ENCODE peak calls at places on chromosomes 4 and X, in eight cellular contexts. Y is K562, T is suprapubic skin, N is A549, M is stomach, P is upper lobe of left lung, W is SK-N-SH, D is HepG2. L is an unnamed sample.

GRCh38 chrX:72255445-72255844 is 16.6 kb upstream of the ERCC6L start:
- DNase-seq in W (no peak), N (no peak), P (peak; percentile 64), Y (no peak), M (peak; percentile 27), T (no peak), D (no peak), L (no peak)

GRCh38 chr4:54095110-54095800 is 4.7 kb upstream of the GSX2 start:
- DNase-seq in D (no peak), M (no peak), P (no peak), W (no peak), Y (no peak), N (no peak), T (no peak), L (no peak)

GRCh38 chrX:12701625-12702024 is 89.6 kb upstream of the PRPS2 start:
- DNase-seq in N (peak; percentile 41), P (peak; percentile 58), W (peak; percentile 50), M (peak; percentile 71), T (no peak), D (peak; percentile 37), Y (peak; percentile 60), L (peak; percentile 51)

GRCh38 chrX:120299928-120300327 is 11.3 kb downstream of the TMEM255A start:
- DNase-seq in D (peak; percentile 49), P (no peak), M (no peak), N (no peak), Y (no peak), W (no peak), T (no peak), L (no peak)

GRCh38 chrX:53190363-53190960 is 34.5 kb downstream of the KDM5C start:
- DNase-seq in W (no peak), Y (peak; percentile 40), N (no peak), P (no peak), D (no peak), M (no peak), T (no peak), L (no peak)

GRCh38 chr4:80918004-80918403 is 112.5 kb upstream of the BMP3 start:
- DNase-seq in T (no peak), W (no peak), P (no peak), Y (no peak), D (no peak), M (no peak), N (no peak), L (no peak)

GRCh38 chr4:113645771-113646455 is 115.6 kb downstream of the CAMK2D start:
- DNase-seq in W (no peak), D (peak; percentile 81), Y (no peak), P (peak; percentile 62), N (peak; percentile 69), M (peak; percentile 63), T (no peak), L (no peak)

GRCh38 chr4:15438939-15439524 is 11.2 kb downstream of the C1QTNF7 start:
- DNase-seq in M (no peak), T (no peak), N (no peak), W (no peak), D (no peak), P (no peak), Y (no peak), L (no peak)

GRCh38 chr4:123554819-123555499 is 158.4 kb downstream of the SPRY1 start:
- DNase-seq in W (no peak), P (no peak), D (no peak), Y (no peak), T (no peak), N (no peak), M (no peak), L (no peak)

GRCh38 chrX:42290608-42291007 is 367.3 kb upstream of the CASK start:
- DNase-seq in D (peak; percentile 1), W (no peak), Y (no peak), P (no peak), M (no peak), N (no peak), T (no peak), L (no peak)

GRCh38 chr4:182717788-182718583 is 199.2 kb downstream of the DCTD start:
- DNase-seq in N (no peak), W (no peak), T (no peak), Y (no peak), M (no peak), D (no peak), P (no peak), L (no peak)

GRCh38 chr4:113955411-113955810 is 24.0 kb downstream of the ARSJ start:
- DNase-seq in P (no peak), T (no peak), W (no peak), D (no peak), Y (no peak), N (no peak), M (no peak), L (no peak)

GRCh38 chrX:132467029-132467428 is 21.8 kb downstream of the MBNL3 start:
- DNase-seq in Y (no peak), N (no peak), D (no peak), P (no peak), T (no peak), W (no peak), M (no peak), L (no peak)

GRCh38 chrX:136847874-136848273 is 32.7 kb downstream of the RBMX start:
- DNase-seq in W (no peak), M (no peak), N (no peak), Y (no peak), P (no peak), D (no peak), T (no peak), L (no peak)

GRCh38 chr4:42816864-42817263 is 75.6 kb upstream of the GRXCR1 start:
- DNase-seq in P (no peak), T (no peak), N (no peak), M (no peak), Y (no peak), D (no peak), W (no peak), L (no peak)

GRCh38 chrX:39328661-39329060 is 527.4 kb downstream of the MID1IP1 start:
- DNase-seq in P (no peak), W (no peak), N (no peak), M (no peak), Y (no peak), D (no peak), T (no peak), L (no peak)

GRCh38 chr4:43763029-43763610 is 685.5 kb downstream of the KCTD8 start:
- DNase-seq in P (no peak), N (no peak), D (no peak), W (no peak), T (no peak), M (no peak), Y (no peak), L (no peak)

GRCh38 chrX:38107028-38107427 is 100.7 kb downstream of the SYTL5 start:
- DNase-seq in M (no peak), D (peak; percentile 1), Y (no peak), W (no peak), P (no peak), N (no peak), T (no peak), L (no peak)

DNA sequence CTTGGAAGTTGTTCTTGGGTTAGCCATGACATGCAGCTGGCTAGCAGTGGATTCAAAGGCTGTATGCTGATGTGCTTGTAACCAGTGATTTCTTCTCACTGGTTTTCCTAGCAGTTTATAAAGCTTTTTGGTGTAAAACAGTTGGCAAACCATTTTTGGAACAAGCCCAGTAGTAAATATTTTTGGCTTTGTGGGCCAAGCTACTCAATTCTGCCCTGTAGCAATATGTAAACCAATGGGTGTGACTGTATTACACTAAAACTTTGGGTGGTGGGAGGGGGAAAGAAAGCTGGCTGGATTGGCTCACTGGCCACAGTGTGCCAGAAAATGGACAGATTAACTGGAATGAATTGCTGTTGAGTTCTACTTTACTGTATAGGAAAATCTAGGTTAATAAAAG is 85.6 kb downstream of the SHROOM2 start:
- DNase-seq in N (no peak), D (no peak), Y (no peak), M (no peak), P (no peak), W (no peak), T (no peak), L (no peak)
- H3K27ac ChIP-seq in N (no peak overlapping the region), D (no peak overlapping the region), Y (no peak overlapping the region), M (no peak overlapping the region), P (no peak overlapping the region), W (no peak overlapping the region), T (no peak overlapping the region), L (no peak overlapping the region)

DNA sequence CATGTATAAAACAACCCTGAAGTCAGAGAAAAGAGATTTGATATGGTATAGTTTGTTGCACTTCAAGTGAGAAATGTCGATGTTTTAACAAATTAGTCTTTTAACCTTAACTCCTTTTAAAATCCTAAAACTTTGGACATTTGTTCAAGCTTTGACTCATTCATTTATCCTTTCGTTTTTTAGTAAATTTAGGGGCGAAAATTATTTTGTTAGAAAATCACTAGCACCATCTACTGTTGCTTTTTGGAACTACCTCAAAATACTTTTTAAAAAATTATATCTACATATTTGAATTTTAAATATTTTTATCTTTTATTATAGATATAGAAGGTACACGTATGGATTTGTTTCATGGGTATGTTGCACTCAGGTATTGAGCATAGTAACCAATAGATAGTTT is 165.1 kb upstream of the POF1B start:
- DNase-seq in W (no peak), N (no peak), T (no peak), D (no peak), M (no peak), P (no peak), Y (no peak), L (no peak)
- TF ChIP-seq EP300 in W (no peak), N (no peak), T (no peak), D (no peak), M (no peak), P (no peak), Y (no peak), L (no peak)

GRCh38 chrX:15672886-15673285 is 8.3 kb upstream of the CLTRN start:
- DNase-seq in W (no peak), N (no peak), M (no peak), P (no peak), D (no peak), T (no peak), Y (no peak), L (no peak)
- H3K27ac ChIP-seq in W (no peak overlapping the region), N (no peak overlapping the region), M (no peak overlapping the region), P (no peak overlapping the region), D (no peak overlapping the region), T (no peak overlapping the region), Y (no peak overlapping the region), L (no peak overlapping the region)

GRCh38 chrX:123477673-123478072 is 255.2 kb downstream of the THOC2 start:
- DNase-seq in Y (no peak), D (no peak), N (no peak), T (no peak), P (no peak), M (no peak), W (no peak), L (no peak)

GRCh38 chrX:123476636-123477219 is 256.1 kb downstream of the THOC2 start:
- DNase-seq in T (no peak), D (no peak), W (no peak), M (no peak), Y (no peak), N (no peak), P (no peak), L (no peak)

DNA sequence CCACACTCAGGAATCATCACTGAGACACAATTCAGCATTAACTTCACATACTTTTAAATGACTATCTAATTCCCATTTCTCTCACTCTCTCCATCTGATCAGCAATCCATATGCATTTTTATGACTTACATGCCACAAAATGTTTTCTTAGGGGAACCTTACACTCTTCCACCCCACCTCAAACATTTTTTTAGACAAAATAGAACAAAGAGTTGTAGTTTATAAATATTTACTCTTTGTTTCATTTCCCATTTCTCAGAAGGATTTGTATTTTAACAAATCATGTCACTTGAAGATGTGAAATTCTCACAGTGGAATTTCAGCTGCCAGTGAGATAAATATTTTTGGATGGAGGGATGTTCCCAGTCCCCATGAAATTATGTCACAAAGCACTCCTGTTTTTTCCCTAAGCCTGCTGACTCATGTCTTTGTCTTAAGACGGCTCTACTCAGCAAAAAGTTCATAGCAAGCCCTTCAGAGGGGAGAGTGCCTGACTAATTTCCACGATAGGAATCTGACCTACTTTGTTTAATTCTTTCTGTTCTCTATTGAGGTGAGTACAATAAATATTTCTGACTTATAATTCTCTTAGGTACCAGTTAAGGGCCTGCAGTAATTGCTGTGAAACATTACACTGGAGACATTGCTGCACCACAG is 257.7 kb downstream of the THOC2 start:
- DNase-seq in Y (no peak), W (no peak), M (no peak), N (no peak), D (no peak), P (no peak), T (no peak), L (no peak)
- TF ChIP-seq EP300 in Y (no peak), W (no peak), M (no peak), N (no peak), D (no peak), P (no peak), T (no peak), L (no peak)